ENCODE peak calls at places on chromosomes 11 and 22, in ten cellular contexts. H, K, T, A, L, Y, N, P, S and X are unnamed samples. For H3K4me1, the result is how much of the 10 kb centered on the place peaks cover.

GRCh38 chr11:2699185-2699530 is 636 bp downstream of the KCNQ1OT1 start:
- DNase-seq in H (no peak), K (no peak), T (no peak), A (peak), L (no peak), Y (peak), N (no peak), P (peak), S (no peak), X (no peak)

GRCh38 chr11:12845739-12846358 is 163.3 kb upstream of the RASSF10 start:
- DNase-seq in H (peak), K (no peak), T (no peak), A (peak), L (peak), Y (peak), N (peak), P (no peak), S (peak), X (peak)

GRCh38 chr11:27497284-27497866 is 9.2 kb downstream of the LIN7C start:
- DNase-seq in H (peak), K (no peak), T (no peak), A (peak), L (no peak), Y (peak), N (no peak), P (no peak), S (no peak), X (no peak)

GRCh38 chr22:49291169-49291568 is 536.5 kb downstream of the BRD1 start:
- DNase-seq in H (no peak), K (no peak), T (no peak), A (no peak), L (no peak), Y (no peak), N (no peak), P (no peak), S (peak), X (no peak)

GRCh38 chr11:78659326-78660319 is 85.0 kb upstream of the NARS2 start:
- DNase-seq in H (no peak), K (no peak), T (no peak), A (no peak), L (no peak), Y (no peak), N (no peak), P (no peak), S (peak), X (no peak)

GRCh38 chr22:49632199-49633009 is 195.3 kb downstream of the BRD1 start:
- DNase-seq in H (peak), K (no peak), T (peak), A (no peak), L (peak), Y (peak), N (peak), P (no peak), S (peak), X (peak)

GRCh38 chr11:68610452-68611116 is 73.8 kb upstream of the GAL start:
- DNase-seq in H (peak), K (no peak), T (no peak), A (no peak), L (no peak), Y (no peak), N (no peak), P (no peak), S (no peak), X (no peak)

GRCh38 chr11:76152741-76153608 is 53.3 kb downstream of the WNT11 start:
- DNase-seq in H (no peak), K (no peak), T (no peak), A (peak), L (no peak), Y (no peak), N (peak), P (no peak), S (peak), X (no peak)

GRCh38 chr11:91459840-91460239 is 764.8 kb upstream of the FAT3 start:
- DNase-seq in H (peak), K (no peak), T (no peak), A (no peak), L (no peak), Y (no peak), N (no peak), P (no peak), S (no peak), X (no peak)

GRCh38 chr11:32586576-32587190 is 3.1 kb downstream of the EIF3M start:
- DNase-seq in H (peak), K (no peak), T (no peak), A (peak), L (no peak), Y (peak), N (no peak), P (no peak), S (no peak), X (no peak)

GRCh38 chr11:34830648-34831047 is 85.5 kb downstream of the APIP start:
- DNase-seq in H (peak), K (no peak), T (no peak), A (no peak), L (no peak), Y (no peak), N (peak), P (no peak), S (no peak), X (no peak)

GRCh38 chr11:108664241-108664640 is 628 bp upstream of the DDX10 start:
- DNase-seq in H (no peak), K (no peak), T (no peak), A (no peak), L (no peak), Y (no peak), N (no peak), P (peak), S (no peak), X (peak)

GRCh38 chr11:108663154-108663877 is 1.6 kb upstream of the DDX10 start:
- DNase-seq in H (no peak), K (no peak), T (no peak), A (peak), L (no peak), Y (no peak), N (no peak), P (no peak), S (no peak), X (no peak)

GRCh38 chr11:108662700-108663099 is 2.2 kb upstream of the DDX10 start:
- DNase-seq in H (no peak), K (no peak), T (no peak), A (peak), L (no peak), Y (no peak), N (no peak), P (no peak), S (no peak), X (no peak)

GRCh38 chr11:108666373-108666772 is 1.5 kb downstream of the DDX10 start:
- DNase-seq in H (no peak), K (no peak), T (no peak), A (no peak), L (no peak), Y (no peak), N (no peak), P (no peak), S (peak), X (no peak)

GRCh38 chr11:108664730-108665525 is at the start of gene DDX10:
- DNase-seq in H (peak), K (peak), T (peak), A (peak), L (peak), Y (peak), N (peak), P (peak), S (peak), X (peak)
- H3K4me3 ChIP-seq in H (peak), K (peak), T (peak), A (peak), L (peak), Y (peak), N (peak), P (peak), S (peak), X (peak)

DNA sequence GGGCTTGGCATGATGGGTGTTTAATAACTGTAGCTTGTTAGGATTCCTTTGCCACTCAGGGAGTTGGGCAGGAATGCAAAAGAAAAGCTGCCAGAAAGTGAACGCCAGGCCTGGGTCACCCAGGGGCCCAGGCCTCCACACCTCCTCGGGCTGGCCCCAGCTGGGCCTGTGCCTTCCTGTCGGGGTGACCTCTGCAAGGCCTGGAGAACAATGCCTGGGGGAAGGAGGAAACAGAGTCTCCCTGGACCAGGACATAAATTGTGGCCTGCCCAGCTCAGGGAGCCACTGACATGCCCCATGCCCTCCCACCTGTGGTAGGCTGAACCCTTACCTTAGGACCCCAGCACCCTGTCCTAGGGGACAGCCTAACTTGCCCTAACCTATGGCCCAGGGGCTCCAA is 21.9 kb downstream of the MN1 start:
- DNase-seq in H (no peak), K (no peak), T (no peak), A (no peak), L (no peak), Y (no peak), N (no peak), P (no peak), S (no peak), X (no peak)
- H3K4me1 ChIP-seq in H (under half), K (under half), T (half or more), A (under half), L (half or more), Y (under half), N (under half), P (under half), S (under half), X (under half)

GRCh38 chr11:63489879-63490278 is 1.1 kb downstream of the PLAAT5 start:
- DNase-seq in H (peak), K (no peak), T (no peak), A (no peak), L (no peak), Y (no peak), N (no peak), P (no peak), S (peak), X (no peak)
- TF ChIP-seq CTCF in H (no peak), K (no peak), T (no peak), A (no peak), L (no peak), Y (peak), N (no peak), P (no peak), S (peak), X (no peak)

GRCh38 chr11:107014871-107015270 is 3.4 kb downstream of the GUCY1A2 start:
- DNase-seq in H (peak), K (no peak), T (no peak), A (no peak), L (no peak), Y (no peak), N (no peak), P (no peak), S (no peak), X (no peak)

GRCh38 chr11:107018274-107018901 is at the start of gene GUCY1A2:
- DNase-seq in H (peak), K (no peak), T (peak), A (no peak), L (no peak), Y (peak), N (peak), P (peak), S (peak), X (peak)

GRCh38 chr11:107017433-107018227 is 646 bp downstream of the GUCY1A2 start:
- DNase-seq in H (peak), K (no peak), T (peak), A (no peak), L (no peak), Y (peak), N (peak), P (peak), S (peak), X (peak)

GRCh38 chr11:107018902-107019493 is 722 bp upstream of the GUCY1A2 start:
- DNase-seq in H (peak), K (no peak), T (peak), A (no peak), L (peak), Y (peak), N (peak), P (peak), S (peak), X (peak)

DNA sequence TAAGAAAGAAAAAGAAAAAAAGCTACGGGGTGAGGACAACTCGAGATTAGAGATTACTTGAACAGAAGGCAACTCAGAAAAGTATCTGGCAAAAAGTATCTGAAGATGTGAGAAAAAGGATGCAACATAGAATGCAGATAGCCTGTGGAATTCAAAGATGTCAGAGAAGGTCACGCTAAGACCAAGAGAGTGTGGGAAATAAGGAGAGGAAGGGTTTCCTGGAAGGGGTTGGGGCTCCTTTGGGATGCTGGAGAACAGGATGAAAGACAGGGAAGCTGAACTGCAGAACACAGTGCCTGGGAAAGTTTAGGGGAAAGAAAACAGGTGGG is 1.2 kb downstream of the GUCY1A2 start:
- DNase-seq in H (no peak), K (no peak), T (no peak), A (no peak), L (no peak), Y (no peak), N (peak), P (no peak), S (no peak), X (no peak)
- H3K4me3 ChIP-seq in H (no peak), K (no peak), T (peak), A (no peak), L (peak), Y (peak), N (peak), P (peak), S (peak), X (no peak)

GRCh38 chr11:118462178-118462577 is 25.9 kb downstream of the KMT2A start:
- DNase-seq in H (no peak), K (no peak), T (no peak), A (no peak), L (no peak), Y (no peak), N (no peak), P (no peak), S (no peak), X (no peak)
- H3K4me1 ChIP-seq in H (under half), K (under half), T (under half), A (under half), L (under half), Y (under half), N (under half), P (under half), S (under half), X (under half)

DNA sequence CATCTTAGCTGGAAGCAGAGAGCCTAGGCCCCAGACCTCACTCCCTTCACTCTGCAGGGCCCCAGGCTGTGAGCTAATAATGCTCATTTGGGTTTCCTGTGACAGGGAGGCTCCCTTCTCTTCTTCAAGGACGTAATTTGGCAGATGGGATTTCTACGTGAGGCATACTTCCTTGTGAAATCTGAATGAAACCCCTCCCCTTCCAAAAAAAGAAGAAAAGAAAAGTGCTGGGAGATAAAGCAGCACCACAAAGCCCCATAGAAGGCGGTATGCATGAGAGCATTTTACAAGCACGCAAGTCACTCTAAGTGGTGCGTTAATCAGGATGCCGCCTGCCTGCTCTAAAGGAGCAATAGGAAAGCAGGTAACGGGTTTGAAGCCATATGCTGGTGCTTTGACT is 5.7 kb downstream of the P2RX3 start:
- DNase-seq in H (no peak), K (no peak), T (no peak), A (no peak), L (no peak), Y (peak), N (no peak), P (no peak), S (no peak), X (no peak)
- TF ChIP-seq CTCF in H (no peak), K (no peak), T (no peak), A (no peak), L (no peak), Y (no peak), N (no peak), P (no peak), S (no peak), X (no peak)

GRCh38 chr11:126732981-126733380 is 267.6 kb downstream of the KIRREL3 start:
- DNase-seq in H (no peak), K (no peak), T (no peak), A (no peak), L (no peak), Y (no peak), N (no peak), P (no peak), S (no peak), X (no peak)
- H3K4me3 ChIP-seq in H (no peak), K (no peak), T (no peak), A (no peak), L (no peak), Y (no peak), N (no peak), P (no peak), S (no peak), X (no peak)